ENCODE peak calls at places on chromosomes 11 and 22, in ten cellular contexts. U, A, P, Y, F, I, B, V, K and G are unnamed samples.
A peak's percentile ranks its signal among the peaks of the same experiment; 100 is the strongest.

GRCh38 chr11:117796456-117797428 is at the start of gene DSCAML1:
- DNase-seq in U (no peak), A (no peak), P (no peak), Y (peak; percentile 16), F (no peak), I (no peak), B (peak; percentile 12), V (peak; percentile 30), K (peak; percentile 30), G (no peak)

GRCh38 chr22:28808716-28809355 is 8.5 kb upstream of the XBP1 start:
- DNase-seq in U (no peak), A (no peak), P (no peak), Y (no peak), F (no peak), I (no peak), B (no peak), V (no peak), K (no peak), G (no peak)

GRCh38 chr22:37138879-37139561 is 10.7 kb downstream of the IL2RB start:
- DNase-seq in U (no peak), A (no peak), P (no peak), Y (no peak), F (no peak), I (no peak), B (no peak), V (no peak), K (no peak), G (no peak)

GRCh38 chr11:44760917-44761545 is 34.3 kb downstream of the TSPAN18 start:
- DNase-seq in U (no peak), A (no peak), P (peak; percentile 53), Y (peak; percentile 97), F (no peak), I (peak; percentile 76), B (peak; percentile 78), V (no peak), K (no peak), G (no peak)

GRCh38 chr11:34180045-34180813 is 74.8 kb downstream of the NAT10 start:
- DNase-seq in U (no peak), A (no peak), P (no peak), Y (no peak), F (no peak), I (no peak), B (no peak), V (no peak), K (no peak), G (no peak)

GRCh38 chr11:131977854-131978253 is 607.4 kb downstream of the NTM start:
- DNase-seq in U (no peak), A (no peak), P (peak; percentile 81), Y (peak; percentile 67), F (no peak), I (no peak), B (peak; percentile 59), V (no peak), K (no peak), G (no peak)

GRCh38 chr22:27223317-27224177 is 566.2 kb downstream of the MIAT start:
- DNase-seq in U (no peak), A (no peak), P (peak; percentile 92), Y (peak; percentile 96), F (no peak), I (no peak), B (peak; percentile 52), V (no peak), K (no peak), G (no peak)

GRCh38 chr22:19808873-19809478 is 45.7 kb downstream of the GNB1L start:
- DNase-seq in U (no peak), A (no peak), P (no peak), Y (no peak), F (no peak), I (no peak), B (no peak), V (no peak), K (no peak), G (no peak)

GRCh38 chr11:121340010-121340580 is 47.5 kb downstream of the SC5D start:
- DNase-seq in U (no peak), A (no peak), P (no peak), Y (no peak), F (no peak), I (no peak), B (no peak), V (no peak), K (no peak), G (no peak)

GRCh38 chr11:32428665-32429293 is 6.6 kb downstream of the WT1 start:
- DNase-seq in U (no peak), A (no peak), P (no peak), Y (no peak), F (no peak), I (no peak), B (no peak), V (no peak), K (no peak), G (no peak)

GRCh38 chr22:19108807-19109197 is 13.4 kb downstream of the DGCR2 start:
- DNase-seq in U (no peak), A (no peak), P (no peak), Y (no peak), F (no peak), I (no peak), B (no peak), V (no peak), K (no peak), G (no peak)

GRCh38 chr11:130817608-130817944 is 98.7 kb downstream of the SNX19 start:
- DNase-seq in U (no peak), A (no peak), P (no peak), Y (peak; percentile 72), F (no peak), I (no peak), B (peak; percentile 86), V (no peak), K (no peak), G (no peak)

GRCh38 chr11:69217276-69218105 is 61.8 kb downstream of the SMIM38 start:
- DNase-seq in U (no peak), A (no peak), P (no peak), Y (no peak), F (no peak), I (peak; percentile 11), B (no peak), V (no peak), K (no peak), G (no peak)

GRCh38 chr11:1837171-1838076 is 1.4 kb upstream of the TNNI2 start:
- DNase-seq in U (peak; percentile 70), A (no peak), P (no peak), Y (peak; percentile 64), F (no peak), I (no peak), B (peak; percentile 85), V (peak; percentile 39), K (peak; percentile 90), G (no peak)

GRCh38 chr22:50717709-50718351 is 20.2 kb upstream of the ACR start:
- DNase-seq in U (no peak), A (no peak), P (no peak), Y (no peak), F (no peak), I (no peak), B (no peak), V (no peak), K (no peak), G (no peak)

GRCh38 chr11:266676-267439 is 11.3 kb upstream of the NLRP6 start:
- DNase-seq in U (no peak), A (no peak), P (no peak), Y (peak; percentile 18), F (no peak), I (peak; percentile 42), B (no peak), V (no peak), K (no peak), G (no peak)

GRCh38 chr11:72607101-72607468 is 67.1 kb downstream of the PDE2A start:
- DNase-seq in U (no peak), A (no peak), P (no peak), Y (no peak), F (no peak), I (no peak), B (no peak), V (no peak), K (no peak), G (no peak)

GRCh38 chr11:128790200-128790599 is 76.9 kb downstream of the KCNJ1 start:
- DNase-seq in U (no peak), A (no peak), P (no peak), Y (peak; percentile 48), F (peak; percentile 22), I (no peak), B (peak; percentile 34), V (no peak), K (no peak), G (no peak)

GRCh38 chr11:18748766-18749375 is 22.9 kb upstream of the IGSF22 start:
- DNase-seq in U (no peak), A (no peak), P (no peak), Y (no peak), F (no peak), I (no peak), B (no peak), V (no peak), K (no peak), G (no peak)